ENCODE peak calls at places on chromosomes 6 and 20, in five cellular contexts. E is GM13977, G is fibroblast of lung, P is neural crest cell, H is endodermal cell. L is an unnamed sample.

GRCh38 chr20:50481741-50482140 is 28.4 kb upstream of the PTPN1 start:
- DNase-seq in G (no peak), H (no peak), E (no peak), P (no peak), L (no peak)

GRCh38 chr6:139538366-139538765 is 163.9 kb upstream of the CITED2 start:
- DNase-seq in H (no peak), E (no peak), G (no peak), P (no peak), L (no peak)

GRCh38 chr6:97147421-97147820 is 135.6 kb downstream of the MMS22L start:
- DNase-seq in H (no peak), E (no peak), G (no peak), P (no peak), L (no peak)

GRCh38 chr6:11144393-11144829 is 32.9 kb upstream of the ERVFRD-1 start:
- DNase-seq in G (peak; percentile 62), P (peak; percentile 77), E (peak; percentile 78), H (peak; percentile 92), L (peak; percentile 57)

GRCh38 chr6:25995507-25995906 is 32.9 kb downstream of the TRIM38 start:
- DNase-seq in E (no peak), G (peak; percentile 44), H (no peak), P (no peak), L (no peak)

GRCh38 chr6:31328355-31328960 is 28.5 kb downstream of the HLA-B start:
- DNase-seq in H (no peak), E (no peak), P (no peak), G (no peak), L (no peak)

GRCh38 chr6:109925060-109925459 is 53.1 kb upstream of the GPR6 start:
- DNase-seq in P (no peak), G (peak; percentile 1), H (no peak), E (no peak), L (no peak)

GRCh38 chr20:54078296-54078695 is 7.9 kb upstream of the BCAS1 start:
- DNase-seq in H (no peak), P (no peak), G (no peak), E (peak; percentile 24), L (no peak)

GRCh38 chr6:64081459-64081858 is 445.9 kb downstream of the PHF3 start:
- DNase-seq in H (no peak), P (no peak), E (no peak), G (no peak), L (no peak)

GRCh38 chr6:90295854-90296345 is 743 bp downstream of the BACH2 start:
- DNase-seq in H (peak; percentile 84), P (peak; percentile 47), E (peak; percentile 50), G (peak; percentile 79), L (no peak)

GRCh38 chr6:125477849-125478248 is 176.1 kb upstream of the HDDC2 start:
- DNase-seq in H (no peak), E (no peak), P (no peak), G (no peak), L (no peak)

GRCh38 chr6:92716638-92717037 is 702.7 kb downstream of the EPHA7 start:
- DNase-seq in H (no peak), E (no peak), P (no peak), G (no peak), L (no peak)

GRCh38 chr6:107458687-107459282 is 579 bp downstream of the PDSS2 start:
- DNase-seq in E (peak; percentile 32), H (no peak), P (no peak), G (peak; percentile 31), L (no peak)

GRCh38 chr6:42354707-42355106 is 97.0 kb downstream of the TRERF1 start:
- DNase-seq in G (no peak), P (no peak), H (no peak), E (no peak), L (no peak)

GRCh38 chr6:55679503-55679902 is 100.5 kb upstream of the HMGCLL1 start:
- DNase-seq in H (no peak), P (no peak), E (no peak), G (peak; percentile 32), L (no peak)

GRCh38 chr6:148874698-148875293 is 128.0 kb downstream of the UST start:
- DNase-seq in H (peak; percentile 58), E (no peak), G (peak; percentile 90), P (no peak), L (no peak)

GRCh38 chr20:18165553-18165952 is 27.9 kb downstream of the KAT14 start:
- DNase-seq in P (no peak), E (no peak), G (no peak), H (no peak), L (no peak)

GRCh38 chr20:62025832-62026563 is 39.7 kb downstream of the TAF4 start:
- DNase-seq in G (peak; percentile 46), P (no peak), H (no peak), E (no peak), L (no peak)

GRCh38 chr6:17167327-17167979 is 65.6 kb downstream of the STMND1 start:
- DNase-seq in E (no peak), H (peak; percentile 93), P (peak; percentile 52), G (peak; percentile 70), L (no peak)

GRCh38 chr20:884983-885952 is 30.9 kb downstream of the ANGPT4 start:
- DNase-seq in H (peak; percentile 96), G (peak; percentile 38), P (peak; percentile 28), E (no peak), L (no peak)

GRCh38 chr20:877814-878213 is 38.3 kb downstream of the ANGPT4 start:
- DNase-seq in H (no peak), P (no peak), E (no peak), G (no peak), L (no peak)

GRCh38 chr20:879626-880025 is 36.5 kb downstream of the ANGPT4 start:
- DNase-seq in E (no peak), H (no peak), G (no peak), P (no peak), L (no peak)

GRCh38 chr20:878511-879307 is 37.4 kb downstream of the ANGPT4 start:
- DNase-seq in E (peak; percentile 46), H (peak; percentile 87), P (peak; percentile 64), G (peak; percentile 11), L (no peak)

GRCh38 chr20:881051-881820 is 34.9 kb downstream of the ANGPT4 start:
- DNase-seq in E (no peak), H (no peak), P (no peak), G (peak; percentile 31), L (no peak)
- TF ChIP-seq CTCF in E (no peak), H (no peak), P (no peak), G (no peak), L (no peak)

GRCh38 chr20:39878809-39879208 is 810.2 kb downstream of the MAFB start:
- DNase-seq in G (peak; percentile 62), H (no peak), P (no peak), E (no peak), L (no peak)

GRCh38 chr20:39878321-39878720 is 810.7 kb downstream of the MAFB start:
- DNase-seq in E (no peak), G (no peak), P (no peak), H (no peak), L (no peak)

GRCh38 chr20:39879296-39879695 is 809.7 kb downstream of the MAFB start:
- DNase-seq in G (peak; percentile 63), P (no peak), H (no peak), E (no peak), L (no peak)

GRCh38 chr20:39877792-39878191 is 811.2 kb downstream of the MAFB start:
- DNase-seq in P (no peak), E (no peak), H (no peak), G (no peak), L (no peak)

GRCh38 chr20:39880890-39881289 is 808.1 kb downstream of the MAFB start:
- DNase-seq in E (no peak), G (peak; percentile 58), H (no peak), P (no peak), L (no peak)
- TF ChIP-seq CTCF in E (peak; percentile 16), G (peak; percentile 14), H (peak; percentile 48), P (peak; percentile 23), L (no peak)

GRCh38 chr20:20425785-20426471 is 58.0 kb downstream of the INSM1 start:
- DNase-seq in G (no peak), P (no peak), H (no peak), E (no peak), L (no peak)

GRCh38 chr20:20430066-20430465 is 62.2 kb downstream of the INSM1 start:
- DNase-seq in H (no peak), G (no peak), E (no peak), P (no peak), L (no peak)

GRCh38 chr20:20423117-20423516 is 55.2 kb downstream of the INSM1 start:
- DNase-seq in H (no peak), G (no peak), E (no peak), P (no peak), L (no peak)

GRCh38 chr20:20427202-20427864 is 59.4 kb downstream of the INSM1 start:
- DNase-seq in G (no peak), H (no peak), P (no peak), E (no peak), L (no peak)

DNA sequence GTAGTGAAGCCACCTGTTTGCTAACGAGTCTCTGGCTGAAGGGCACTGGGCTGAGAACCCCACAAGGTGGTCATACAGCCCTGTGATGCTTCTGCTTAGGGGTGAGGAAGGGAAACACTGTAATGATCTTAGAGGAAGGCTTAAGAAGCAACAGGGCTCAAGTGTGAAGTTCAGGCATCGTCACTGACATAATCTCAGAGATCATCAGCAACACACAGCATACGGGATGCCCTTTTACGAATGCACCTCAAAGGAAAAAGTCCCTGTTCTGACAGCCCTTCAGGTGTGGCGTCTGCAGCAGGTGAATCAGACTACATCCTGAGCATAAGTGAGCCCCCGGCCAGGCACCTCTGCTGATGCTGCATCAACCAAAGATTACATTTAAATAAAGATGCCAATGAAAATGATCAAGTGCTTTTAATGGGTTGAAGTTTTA is 58.6 kb downstream of the INSM1 start:
- DNase-seq in H (no peak), G (no peak), E (no peak), P (no peak), L (no peak)
- TF ChIP-seq CTCF in H (no peak), G (no peak), E (no peak), P (no peak), L (no peak)

DNA sequence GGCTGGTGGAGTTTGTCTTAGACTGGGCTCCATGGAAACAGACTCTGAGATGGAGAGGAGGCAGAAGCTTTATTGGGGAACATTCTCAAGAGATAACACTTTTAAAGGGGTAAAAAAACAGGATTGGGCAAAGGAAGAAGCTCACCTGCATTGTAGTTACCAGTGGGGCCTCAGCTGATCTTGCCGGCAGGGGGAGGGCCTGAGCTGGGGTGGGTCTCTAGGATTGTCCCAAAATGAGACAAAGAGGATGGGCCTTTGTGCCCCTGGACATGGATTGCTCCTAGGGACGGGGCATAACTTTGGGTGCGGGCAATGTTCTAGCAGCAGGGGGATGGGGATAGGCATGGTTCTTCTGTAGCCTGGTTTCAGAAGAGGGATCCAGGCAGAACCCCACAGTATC is 12.5 kb downstream of the SGK2 start:
- DNase-seq in P (no peak), H (no peak), E (no peak), G (no peak), L (no peak)
- TF ChIP-seq CTCF in P (no peak), H (no peak), E (no peak), G (no peak), L (no peak)

GRCh38 chr6:33000053-33000452 is 9.3 kb downstream of the HLA-DOA start:
- DNase-seq in E (peak; percentile 62), H (peak; percentile 88), G (no peak), P (no peak), L (no peak)
- TF ChIP-seq CTCF in E (peak; percentile 42), H (peak; percentile 89), G (no peak), P (peak; percentile 45), L (peak; percentile 11)

GRCh38 chr6:165488624-165489295 is 174.3 kb downstream of the PDE10A start:
- DNase-seq in P (no peak), E (no peak), G (no peak), H (no peak), L (no peak)
- TF ChIP-seq CTCF in P (no peak), E (peak; percentile 7), G (no peak), H (peak; percentile 32), L (no peak)